ENCODE peak calls at places on chromosomes 11 and 22, in five cellular contexts. A is HCT116, Y is stomach, C is HepG2, T is sigmoid colon. J is an unnamed sample.

GRCh38 chr22:21590809-21591641 is 23.5 kb downstream of the UBE2L3 start:
- DNase-seq in C (no peak), A (no peak), T (no peak), Y (no peak), J (no peak)

GRCh38 chr11:36373040-36374010 is 77.2 kb downstream of the PRR5L start:
- DNase-seq in Y (no peak), A (no peak), C (no peak), T (no peak), J (no peak)

GRCh38 chr11:69497221-69497787 is 15.8 kb downstream of the LINC01488 start:
- DNase-seq in A (peak; percentile 56), Y (peak; percentile 80), T (peak; percentile 89), C (peak; percentile 97), J (no peak)

GRCh38 chr11:35352107-35352888 is 67.1 kb downstream of the SLC1A2 start:
- DNase-seq in C (no peak), A (no peak), T (no peak), Y (peak; percentile 53), J (no peak)

GRCh38 chr11:115398333-115398732 is 105.9 kb downstream of the CADM1 start:
- DNase-seq in A (no peak), Y (no peak), C (no peak), T (no peak), J (no peak)

GRCh38 chr22:23035557-23036277 is 34.6 kb upstream of the GNAZ start:
- DNase-seq in C (no peak), Y (no peak), A (no peak), T (no peak), J (peak; percentile 75)

GRCh38 chr11:1077417-1078119 is 2.9 kb downstream of the MUC2 start:
- DNase-seq in Y (no peak), T (peak; percentile 40), C (no peak), A (no peak), J (no peak)

GRCh38 chr11:129457321-129457720 is 81.7 kb downstream of the BARX2 start:
- DNase-seq in Y (no peak), C (no peak), A (no peak), T (no peak), J (no peak)

GRCh38 chr11:126456089-126456488 is 100.6 kb downstream of the ST3GAL4 start:
- DNase-seq in A (no peak), Y (no peak), T (no peak), C (no peak), J (no peak)

GRCh38 chr11:18853086-18853720 is 61.6 kb upstream of the PTPN5 start:
- DNase-seq in Y (no peak), T (no peak), C (peak; percentile 36), A (peak; percentile 21), J (no peak)

GRCh38 chr22:50011447-50012200 is 941 bp downstream of the IL17REL start:
- DNase-seq in C (no peak), T (peak; percentile 42), A (no peak), Y (no peak), J (no peak)

GRCh38 chr11:108591893-108592292 is 1.7 kb downstream of the EXPH5 start:
- DNase-seq in A (no peak), Y (no peak), C (no peak), T (no peak), J (no peak)

GRCh38 chr11:108593214-108593909 is at the start of gene EXPH5:
- DNase-seq in A (peak; percentile 99), C (peak; percentile 83), Y (peak; percentile 97), T (peak; percentile 88), J (peak; percentile 95)

GRCh38 chr11:108592591-108593213 is 866 bp downstream of the EXPH5 start:
- DNase-seq in T (no peak), A (no peak), Y (peak; percentile 37), C (no peak), J (no peak)

GRCh38 chr11:108596701-108597100 is 3.1 kb upstream of the EXPH5 start:
- DNase-seq in C (no peak), T (no peak), Y (no peak), A (no peak), J (no peak)

DNA sequence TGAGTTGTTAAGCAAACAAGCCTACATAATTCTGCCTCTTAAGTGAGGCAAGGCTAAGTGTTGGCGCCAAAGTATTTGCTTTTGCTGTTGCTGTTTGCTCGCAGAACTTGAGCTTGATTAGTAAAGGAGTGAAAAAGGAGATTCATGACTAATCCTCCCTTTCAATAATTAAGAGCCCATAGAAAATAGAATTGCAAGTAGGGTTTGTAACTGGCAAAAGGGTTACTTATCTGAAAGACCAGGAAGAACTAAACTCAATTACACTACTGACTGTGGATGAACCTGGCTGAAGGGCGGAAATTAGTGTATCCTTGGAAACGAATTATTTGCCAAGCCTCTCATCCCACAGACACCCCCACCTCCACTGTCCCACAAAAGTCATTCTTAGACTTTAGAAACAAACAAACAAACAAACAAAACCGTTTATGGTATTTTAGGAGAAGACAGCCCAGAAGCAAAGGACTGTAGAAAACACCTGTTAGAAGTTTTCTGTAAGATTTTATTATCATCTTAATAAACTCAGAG is 404 bp upstream of the EXPH5 start:
- DNase-seq in C (no peak), T (no peak), Y (no peak), A (no peak), J (no peak)
- TF ChIP-seq POLR2AphosphoS5 in C (no peak), T (no peak), Y (no peak), A (no peak), J (no peak)

GRCh38 chr22:44276041-44276440 is 36.7 kb downstream of the SHISAL1 start:
- DNase-seq in A (no peak), Y (no peak), C (no peak), T (no peak), J (no peak)

GRCh38 chr22:44274918-44275665 is 37.7 kb downstream of the SHISAL1 start:
- DNase-seq in C (no peak), A (no peak), T (no peak), Y (no peak), J (no peak)

GRCh38 chr22:44278234-44279058 is 34.3 kb downstream of the SHISAL1 start:
- DNase-seq in T (no peak), A (no peak), Y (no peak), C (no peak), J (no peak)

GRCh38 chr22:44277404-44278135 is 35.2 kb downstream of the SHISAL1 start:
- DNase-seq in C (no peak), A (no peak), T (no peak), Y (no peak), J (no peak)

DNA sequence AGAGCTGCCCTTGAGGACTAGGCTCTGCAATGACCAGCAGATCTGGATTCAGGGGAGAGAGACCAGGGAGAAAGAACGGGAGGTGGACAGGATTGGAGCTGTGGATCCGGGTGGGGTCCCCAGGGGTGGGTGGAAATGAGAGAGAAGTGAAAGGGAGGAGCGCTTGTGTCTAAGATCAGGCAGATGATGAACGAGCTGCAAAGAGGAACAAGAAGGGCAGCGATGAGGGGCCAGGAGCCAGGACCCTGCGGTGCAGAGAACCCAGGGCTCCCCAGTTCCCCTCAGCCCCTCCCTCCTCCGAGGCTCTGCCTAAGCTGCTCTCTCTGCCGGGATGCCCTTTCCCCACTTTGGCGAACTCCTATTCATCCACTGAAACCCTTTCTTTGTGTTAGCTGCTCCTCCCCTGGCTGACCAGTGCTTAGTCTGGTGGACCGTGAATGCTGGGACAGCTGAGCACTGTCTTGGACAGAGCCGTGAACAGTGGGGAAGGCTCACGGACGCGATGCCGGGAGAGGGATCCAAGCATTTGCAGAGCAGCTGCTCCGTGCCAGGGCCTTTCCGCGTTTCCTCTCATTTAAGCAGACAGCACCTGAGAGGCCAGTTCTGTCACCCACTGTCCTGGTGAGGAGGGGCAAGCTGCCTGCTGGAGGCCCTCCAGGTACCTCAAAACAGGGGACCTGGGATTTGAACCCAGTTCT is 35.9 kb downstream of the SHISAL1 start:
- DNase-seq in Y (no peak), C (no peak), A (no peak), T (no peak), J (no peak)
- H3K4me1 ChIP-seq in Y (no peaks in the 10 kb centered on the region), C (no peaks in the 10 kb centered on the region), A (no peaks in the 10 kb centered on the region), T (peaks cover 30% of the 10 kb centered on the region), J (peaks cover 9% of the 10 kb centered on the region)

GRCh38 chr22:27874185-27874584 is 44.9 kb downstream of the PITPNB start:
- DNase-seq in C (no peak), T (peak; percentile 65), A (no peak), Y (no peak), J (no peak)

GRCh38 chr22:27877501-27877900 is 41.6 kb downstream of the PITPNB start:
- DNase-seq in C (no peak), A (no peak), Y (no peak), T (no peak), J (no peak)

GRCh38 chr22:27875951-27876350 is 43.1 kb downstream of the PITPNB start:
- DNase-seq in Y (no peak), T (no peak), C (no peak), A (no peak), J (no peak)

GRCh38 chr22:27874756-27875155 is 44.3 kb downstream of the PITPNB start:
- DNase-seq in C (no peak), Y (no peak), T (no peak), A (no peak), J (no peak)

DNA sequence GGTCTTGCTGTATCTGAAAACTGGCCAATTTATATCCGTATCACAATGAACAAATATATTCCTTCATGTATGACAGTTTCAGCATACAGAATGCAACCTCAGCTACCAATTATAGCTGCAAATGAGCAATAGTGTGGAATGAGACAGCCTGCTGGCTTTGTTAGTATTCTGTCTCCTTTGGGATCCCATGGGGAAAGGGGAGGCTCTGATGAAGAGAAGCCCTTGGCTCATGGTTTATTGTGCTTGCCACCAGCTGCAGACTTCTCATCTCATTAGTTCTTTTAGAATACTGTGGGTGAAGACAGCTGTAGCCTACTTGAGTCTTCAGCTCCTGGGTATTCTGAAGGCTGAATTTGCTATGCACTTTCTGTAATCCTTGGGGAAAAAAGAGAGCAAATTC is 42.4 kb downstream of the PITPNB start:
- DNase-seq in Y (no peak), A (no peak), T (no peak), C (no peak), J (no peak)
- TF ChIP-seq POLR2AphosphoS5 in Y (no peak), A (no peak), T (no peak), C (no peak), J (no peak)

GRCh38 chr22:36340621-36341020 is 47.1 kb downstream of the MYH9 start:
- DNase-seq in C (peak; percentile 58), Y (peak; percentile 56), A (no peak), T (no peak), J (no peak)

GRCh38 chr22:36341640-36342041 is 46.1 kb downstream of the MYH9 start:
- DNase-seq in Y (no peak), T (no peak), A (no peak), C (peak; percentile 81), J (no peak)

GRCh38 chr22:36344106-36344827 is 43.5 kb downstream of the MYH9 start:
- DNase-seq in C (no peak), T (no peak), Y (no peak), A (no peak), J (no peak)

GRCh38 chr22:36343070-36343719 is 44.6 kb downstream of the MYH9 start:
- DNase-seq in Y (no peak), A (no peak), C (no peak), T (no peak), J (no peak)

GRCh38 chr22:36343720-36344105 is 44.1 kb downstream of the MYH9 start:
- DNase-seq in Y (peak; percentile 71), C (peak; percentile 93), T (no peak), A (no peak), J (no peak)
- H3K4me1 ChIP-seq in Y (peaks cover 64% of the 10 kb centered on the region), C (peaks cover 79% of the 10 kb centered on the region), T (peaks cover 96% of the 10 kb centered on the region), A (peaks cover under 1% of the 10 kb centered on the region), J (peaks cover 96% of the 10 kb centered on the region)